ENCODE peak calls at places on chromosomes 6 and 20, in six cellular contexts. S is heart right ventricle; Z is activated CD4-positive, alpha-beta T cell treated with anti-CD3 and anti-CD28 coated beads for 36 hours; O is HT1080; U is substantia nigra; Y is CD4-positive, alpha-beta memory T cell. P is an unnamed sample.

GRCh38 chr6:33112148-33112547 is 36.4 kb downstream of the HLA-DPB1 start:
- DNase-seq in S (peak), Z (no peak), O (peak), U (no peak), Y (peak), P (no peak)

GRCh38 chr6:83867527-83868161 is 8.2 kb downstream of the CYB5R4 start:
- DNase-seq in S (no peak), Z (peak), O (peak), U (no peak), Y (no peak), P (no peak)

GRCh38 chr6:166667886-166668620 is 41.0 kb upstream of the RPS6KA2 start:
- DNase-seq in S (no peak), Z (no peak), O (no peak), U (no peak), Y (no peak), P (no peak)

GRCh38 chr20:25372584-25373336 is 17.9 kb downstream of the ABHD12 start:
- DNase-seq in S (no peak), Z (peak), O (peak), U (no peak), Y (no peak), P (no peak)

GRCh38 chr6:20833881-20834515 is 299.7 kb downstream of the CDKAL1 start:
- DNase-seq in S (no peak), Z (no peak), O (no peak), U (no peak), Y (no peak), P (no peak)

GRCh38 chr6:18362058-18362561 is 25.0 kb upstream of the RNF144B start:
- DNase-seq in S (no peak), Z (no peak), O (peak), U (no peak), Y (no peak), P (no peak)

GRCh38 chr20:23047001-23047737 is 2.3 kb downstream of the THBD start:
- DNase-seq in S (no peak), Z (no peak), O (no peak), U (no peak), Y (no peak), P (no peak)

GRCh38 chr6:43768983-43769525 is 957 bp upstream of the VEGFA start:
- DNase-seq in S (peak), Z (no peak), O (no peak), U (no peak), Y (no peak), P (no peak)

GRCh38 chr6:127907960-127908640 is 7.2 kb upstream of the THEMIS start:
- DNase-seq in S (no peak), Z (peak), O (no peak), U (no peak), Y (peak), P (no peak)

GRCh38 chr20:40525356-40525755 is 163.7 kb downstream of the MAFB start:
- DNase-seq in S (no peak), Z (no peak), O (peak), U (no peak), Y (no peak), P (no peak)

GRCh38 chr6:53873922-53874321 is 79.1 kb downstream of the LRRC1 start:
- DNase-seq in S (no peak), Z (no peak), O (peak), U (no peak), Y (no peak), P (no peak)

GRCh38 chr6:105135907-105136432 is 43.8 kb downstream of the POPDC3 start:
- DNase-seq in S (no peak), Z (no peak), O (no peak), U (no peak), Y (no peak), P (no peak)

GRCh38 chr6:20769651-20770050 is 235.4 kb downstream of the CDKAL1 start:
- DNase-seq in S (no peak), Z (no peak), O (no peak), U (no peak), Y (no peak), P (no peak)

GRCh38 chr6:63504777-63505384 is 67.4 kb upstream of the LOC128125822 start:
- DNase-seq in S (no peak), Z (no peak), O (peak), U (no peak), Y (no peak), P (no peak)

GRCh38 chr6:26122402-26122792 is 35.2 kb downstream of the HFE start:
- DNase-seq in S (no peak), Z (no peak), O (no peak), U (no peak), Y (peak), P (no peak)

GRCh38 chr20:48631114-48632016 is 196.4 kb downstream of the PREX1 start:
- DNase-seq in S (no peak), Z (no peak), O (peak), U (no peak), Y (no peak), P (no peak)

GRCh38 chr6:9514146-9514545 is 900.7 kb downstream of the TFAP2A start:
- DNase-seq in S (no peak), Z (no peak), O (no peak), U (no peak), Y (no peak), P (no peak)

GRCh38 chr6:27592107-27592480 is 119.2 kb upstream of the ZNF184 start:
- DNase-seq in S (no peak), Z (peak), O (no peak), U (no peak), Y (no peak), P (no peak)

GRCh38 chr20:44598413-44599290 is 16.3 kb downstream of the PKIG start:
- DNase-seq in S (peak), Z (peak), O (peak), U (no peak), Y (no peak), P (no peak)

GRCh38 chr6:134186355-134186754 is 131.6 kb downstream of the SGK1 start:
- DNase-seq in S (no peak), Z (no peak), O (no peak), U (no peak), Y (no peak), P (no peak)

GRCh38 chr20:49335456-49335855 is 57.6 kb upstream of the ZNFX1 start:
- DNase-seq in S (no peak), Z (no peak), O (no peak), U (no peak), Y (no peak), P (no peak)

GRCh38 chr6:27505209-27506027 is 32.5 kb upstream of the ZNF184 start:
- DNase-seq in S (no peak), Z (peak), O (peak), U (no peak), Y (peak), P (no peak)

GRCh38 chr6:137240168-137240567 is 21.0 kb upstream of the IFNGR1 start:
- DNase-seq in S (no peak), Z (no peak), O (peak), U (no peak), Y (no peak), P (no peak)

GRCh38 chr20:40938020-40938419 is 90.6 kb upstream of the TOP1 start:
- DNase-seq in S (no peak), Z (peak), O (no peak), U (no peak), Y (no peak), P (no peak)

GRCh38 chr6:56842602-56843475 is 112.1 kb upstream of the BEND6 start:
- DNase-seq in S (peak), Z (peak), O (peak), U (no peak), Y (no peak), P (no peak)

GRCh38 chr6:13413466-13413862 is 73.9 kb downstream of the GFOD1 start:
- DNase-seq in S (no peak), Z (no peak), O (no peak), U (no peak), Y (no peak), P (no peak)

GRCh38 chr6:134010400-134010799 is 42.0 kb downstream of the SLC2A12 start:
- DNase-seq in S (no peak), Z (no peak), O (no peak), U (no peak), Y (no peak), P (no peak)

P was measured in hypothalamus.